ENCODE peak calls at places on chromosomes 1 and 21, in nine cellular contexts. C, T, L, V, Y, O, E, N and D are unnamed samples.
A peak's percentile ranks its signal among the peaks of the same experiment; 100 is the strongest.

GRCh38 chr1:98672184-98672583 is 10.7 kb downstream of the SNX7 start:
- DNase-seq in L (peak; percentile 40), N (no peak), V (no peak), C (no peak), E (no peak), T (no peak), O (no peak), Y (no peak), D (no peak)

GRCh38 chr21:21612446-21612845 is 614.2 kb downstream of the NCAM2 start:
- DNase-seq in E (no peak), O (peak; percentile 95), T (no peak), C (no peak), N (no peak), L (peak; percentile 92), Y (no peak), V (peak; percentile 14), D (peak; percentile 57)

GRCh38 chr1:52534928-52535764 is 17.7 kb downstream of the TUT4 start:
- DNase-seq in N (no peak), O (no peak), L (peak; percentile 32), C (no peak), Y (no peak), E (no peak), T (no peak), V (no peak), D (no peak)

GRCh38 chr1:180571832-180572636 is 13.3 kb downstream of the OVAAL start:
- DNase-seq in O (no peak), C (no peak), T (no peak), E (peak; percentile 39), L (peak; percentile 72), N (no peak), Y (no peak), V (no peak), D (peak; percentile 50)

GRCh38 chr1:197632651-197633050 is 142.6 kb downstream of the DENND1B start:
- DNase-seq in Y (no peak), C (no peak), V (no peak), N (no peak), O (no peak), L (no peak), E (no peak), T (no peak), D (no peak)

GRCh38 chr1:116740726-116741125 is 13.5 kb upstream of the CD2 start:
- DNase-seq in N (no peak), E (no peak), Y (no peak), V (no peak), T (no peak), O (no peak), L (no peak), C (no peak), D (no peak)

GRCh38 chr1:10253755-10254154 is 43.4 kb downstream of the KIF1B start:
- DNase-seq in E (no peak), C (no peak), Y (no peak), T (no peak), V (peak; percentile 16), N (peak; percentile 75), O (peak; percentile 83), L (peak; percentile 84), D (peak; percentile 37)

GRCh38 chr1:117166076-117166475 is 44.5 kb upstream of the TRIM45 start:
- DNase-seq in E (no peak), C (no peak), T (no peak), O (peak; percentile 63), Y (no peak), N (no peak), L (peak; percentile 76), V (no peak), D (no peak)

GRCh38 chr1:59139396-59139795 is 157.5 kb upstream of the FGGY start:
- DNase-seq in E (no peak), Y (no peak), N (peak; percentile 52), O (no peak), C (no peak), L (no peak), V (no peak), T (no peak), D (peak; percentile 87)

GRCh38 chr1:59595774-59596173 is 219.0 kb upstream of the HOOK1 start:
- DNase-seq in V (no peak), N (peak; percentile 9), Y (no peak), O (peak; percentile 81), L (peak; percentile 23), T (no peak), C (no peak), E (no peak), D (no peak)

GRCh38 chr1:154856049-154856448 is 14.0 kb downstream of the KCNN3 start:
- DNase-seq in T (no peak), L (no peak), N (no peak), C (no peak), V (no peak), O (no peak), E (no peak), Y (no peak), D (no peak)

GRCh38 chr1:244386595-244386994 is 65.1 kb downstream of the ADSS2 start:
- DNase-seq in C (no peak), V (no peak), T (no peak), Y (no peak), N (no peak), E (no peak), O (no peak), L (no peak), D (no peak)

GRCh38 chr21:43997766-43998742 is 14.1 kb upstream of the TRAPPC10 start:
- DNase-seq in N (no peak), O (no peak), E (no peak), C (no peak), V (no peak), Y (no peak), T (no peak), L (no peak), D (no peak)

GRCh38 chr21:44436111-44436611 is 19.1 kb upstream of the LRRC3 start:
- DNase-seq in Y (no peak), L (no peak), O (no peak), C (no peak), V (no peak), E (no peak), T (no peak), N (no peak), D (no peak)

GRCh38 chr21:44618909-44619308 is 7.0 kb downstream of the KRTAP10-8 start:
- DNase-seq in E (peak; percentile 31), T (peak; percentile 35), L (no peak), C (no peak), Y (peak; percentile 51), V (no peak), N (no peak), O (no peak), D (no peak)

GRCh38 chr1:98086796-98087195 is 166.0 kb upstream of the DPYD start:
- DNase-seq in N (peak; percentile 52), V (peak; percentile 87), E (no peak), L (peak; percentile 99), O (peak; percentile 81), Y (no peak), T (no peak), C (no peak), D (peak; percentile 100)

GRCh38 chr1:204288061-204288588 is 71.6 kb downstream of the PLEKHA6 start:
- DNase-seq in C (no peak), N (peak; percentile 96), L (peak; percentile 17), O (no peak), Y (no peak), V (no peak), E (no peak), T (peak; percentile 68), D (peak; percentile 91)

GRCh38 chr1:110407260-110408210 is at the start of gene LAMTOR5:
- DNase-seq in V (peak; percentile 63), L (peak; percentile 93), Y (peak; percentile 90), C (peak; percentile 88), O (peak; percentile 94), E (peak; percentile 89), T (peak; percentile 97), N (peak; percentile 90), D (peak; percentile 82)

GRCh38 chr1:181135462-181135781 is 46.9 kb downstream of the IER5 start:
- DNase-seq in Y (peak; percentile 19), O (peak; percentile 55), N (no peak), L (peak; percentile 62), T (peak; percentile 66), C (no peak), V (no peak), E (no peak), D (peak; percentile 35)

GRCh38 chr1:41799723-41800122 is 119.0 kb downstream of the HIVEP3 start:
- DNase-seq in L (peak; percentile 48), E (no peak), O (no peak), T (no peak), C (no peak), Y (no peak), N (no peak), V (no peak), D (no peak)

GRCh38 chr1:64920936-64921589 is 45.3 kb downstream of the JAK1 start:
- DNase-seq in V (no peak), E (no peak), T (no peak), N (no peak), Y (no peak), O (peak; percentile 70), C (no peak), L (peak; percentile 84), D (no peak)

GRCh38 chr1:231836227-231836893 is 209.8 kb downstream of the DISC1 start:
- DNase-seq in T (no peak), O (no peak), N (no peak), Y (no peak), C (no peak), E (no peak), V (no peak), L (no peak), D (no peak)

GRCh38 chr1:229844675-229845074 is 218.6 kb downstream of the URB2 start:
- DNase-seq in T (peak; percentile 80), N (peak; percentile 28), E (no peak), O (no peak), Y (no peak), V (no peak), C (no peak), L (no peak), D (no peak)

GRCh38 chr1:154749078-154749760 is 120.9 kb downstream of the KCNN3 start:
- DNase-seq in O (peak; percentile 11), C (no peak), L (peak; percentile 80), E (peak; percentile 56), T (no peak), V (no peak), N (peak; percentile 79), Y (no peak), D (no peak)